ENCODE peak calls at places on chromosomes 5 and 9, in ten cellular contexts. N is mucosa of descending colon; O is IMR-90; I is adrenal gland; J is CD4-positive, CD25-positive, alpha-beta regulatory T cell; L is ascending aorta; B is mammary epithelial cell; M is thyroid gland; K is PC-9; E is CD8-positive, alpha-beta T cell. F is an unnamed sample. For H3K4me1, the result is how much of the 10 kb centered on the place peaks cover.

GRCh38 chr5:56816546-56817081 is 1.3 kb downstream of the MAP3K1 start:
- DNase-seq in N (peak), O (peak), I (peak), J (peak), L (no peak), B (peak), M (peak), K (peak), E (peak), F (peak)

GRCh38 chr9:123861086-123861707 is 68.7 kb downstream of the DENND1A start:
- DNase-seq in N (no peak), O (no peak), I (no peak), J (no peak), L (no peak), B (no peak), M (no peak), K (no peak), E (no peak), F (no peak)

GRCh38 chr5:102663771-102664530 is 91.2 kb upstream of the PAM start:
- DNase-seq in N (no peak), O (no peak), I (peak), J (no peak), L (no peak), B (peak), M (no peak), K (peak), E (no peak), F (no peak)

GRCh38 chr5:103037673-103038455 is 82.1 kb downstream of the GIN1 start:
- DNase-seq in N (no peak), O (peak), I (no peak), J (no peak), L (no peak), B (no peak), M (no peak), K (no peak), E (no peak), F (no peak)

GRCh38 chr5:90546216-90546837 is 12.3 kb upstream of the ADGRV1 start:
- DNase-seq in N (no peak), O (no peak), I (no peak), J (no peak), L (no peak), B (no peak), M (no peak), K (no peak), E (no peak), F (no peak)

GRCh38 chr5:17216974-17217325 is 481 bp upstream of the BASP1 start:
- DNase-seq in N (peak), O (peak), I (no peak), J (no peak), L (no peak), B (no peak), M (peak), K (no peak), E (no peak), F (peak)

GRCh38 chr5:100803391-100803790 is 99.7 kb downstream of the ST8SIA4 start:
- DNase-seq in N (no peak), O (peak), I (no peak), J (no peak), L (no peak), B (no peak), M (no peak), K (no peak), E (no peak), F (no peak)

GRCh38 chr5:162496080-162496808 is 428.7 kb downstream of the GABRG2 start:
- DNase-seq in N (no peak), O (no peak), I (no peak), J (no peak), L (no peak), B (no peak), M (no peak), K (no peak), E (no peak), F (no peak)

GRCh38 chr5:142014911-142015584 is 2.2 kb upstream of the GNPDA1 start:
- DNase-seq in N (peak), O (peak), I (no peak), J (peak), L (no peak), B (peak), M (no peak), K (peak), E (peak), F (no peak)

GRCh38 chr9:127049581-127049980 is 72.9 kb downstream of the ANGPTL2 start:
- DNase-seq in N (no peak), O (peak), I (no peak), J (no peak), L (no peak), B (no peak), M (no peak), K (no peak), E (no peak), F (no peak)

GRCh38 chr9:136789523-136789937 is 1.6 kb upstream of the TMEM141 start:
- DNase-seq in N (no peak), O (no peak), I (no peak), J (no peak), L (no peak), B (no peak), M (no peak), K (no peak), E (no peak), F (no peak)

GRCh38 chr9:109781541-109782197 is 1.7 kb downstream of the PALM2AKAP2 start:
- DNase-seq in N (no peak), O (peak), I (no peak), J (no peak), L (no peak), B (no peak), M (no peak), K (no peak), E (no peak), F (no peak)

GRCh38 chr5:170006016-170006415 is 25.7 kb upstream of the INSYN2B start:
- DNase-seq in N (no peak), O (no peak), I (no peak), J (no peak), L (no peak), B (no peak), M (no peak), K (no peak), E (no peak), F (no peak)

GRCh38 chr5:75054110-75054930 is 2.0 kb upstream of the GCNT4 start:
- DNase-seq in N (peak), O (peak), I (peak), J (no peak), L (no peak), B (no peak), M (peak), K (no peak), E (no peak), F (peak)

GRCh38 chr5:74667396-74667795 is 17.6 kb upstream of the HEXB start:
- DNase-seq in N (no peak), O (peak), I (no peak), J (no peak), L (no peak), B (no peak), M (no peak), K (no peak), E (no peak), F (peak)

GRCh38 chr5:53478411-53479044 is 1.9 kb upstream of the FST start:
- DNase-seq in N (peak), O (peak), I (peak), J (peak), L (no peak), B (peak), M (peak), K (peak), E (no peak), F (no peak)

GRCh38 chr5:134543820-134544692 is 18.6 kb downstream of the JADE2 start:
- DNase-seq in N (peak), O (no peak), I (no peak), J (no peak), L (no peak), B (no peak), M (no peak), K (no peak), E (no peak), F (no peak)

GRCh38 chr5:76372320-76373054 is 30.6 kb upstream of the IQGAP2 start:
- DNase-seq in N (no peak), O (peak), I (peak), J (no peak), L (no peak), B (peak), M (no peak), K (peak), E (no peak), F (no peak)

GRCh38 chr9:22452415-22453010 is 5.9 kb downstream of the DMRTA1 start:
- DNase-seq in N (peak), O (peak), I (peak), J (peak), L (no peak), B (no peak), M (peak), K (no peak), E (peak), F (no peak)
- H3K4me1 ChIP-seq in N (under half), O (under half), I (under half), J (under half), L (under half), B (under half), M (under half), K (under half), E (under half), F (under half)

GRCh38 chr9:14994738-14995137 is 84.5 kb upstream of the FREM1 start:
- DNase-seq in N (no peak), O (no peak), I (no peak), J (no peak), L (no peak), B (no peak), M (no peak), K (no peak), E (no peak), F (no peak)

GRCh38 chr9:14992025-14992424 is 81.8 kb upstream of the FREM1 start:
- DNase-seq in N (no peak), O (no peak), I (no peak), J (peak), L (no peak), B (no peak), M (no peak), K (peak), E (no peak), F (no peak)

GRCh38 chr9:14992516-14992915 is 82.3 kb upstream of the FREM1 start:
- DNase-seq in N (no peak), O (no peak), I (no peak), J (peak), L (no peak), B (no peak), M (no peak), K (no peak), E (no peak), F (no peak)

GRCh38 chr9:14993061-14993800 is 83.0 kb upstream of the FREM1 start:
- DNase-seq in N (peak), O (peak), I (peak), J (peak), L (no peak), B (peak), M (peak), K (peak), E (peak), F (peak)

GRCh38 chr9:14993891-14994554 is 83.8 kb upstream of the FREM1 start:
- DNase-seq in N (no peak), O (no peak), I (no peak), J (peak), L (no peak), B (no peak), M (no peak), K (no peak), E (no peak), F (no peak)
- H3K4me3 ChIP-seq in N (no peak), O (peak), I (no peak), J (peak), L (peak), B (no peak), M (no peak), K (peak), E (peak), F (peak)

GRCh38 chr5:78754655-78755054 is 106.1 kb upstream of the LHFPL2 start:
- DNase-seq in N (no peak), O (no peak), I (no peak), J (no peak), L (no peak), B (no peak), M (no peak), K (no peak), E (no peak), F (no peak)
- H3K4me1 ChIP-seq in N (under half), O (under half), I (under half), J (under half), L (under half), B (under half), M (under half), K (under half), E (under half), F (under half)

GRCh38 chr5:1279443-1280151 is 15.3 kb downstream of the TERT start:
- DNase-seq in N (peak), O (no peak), I (no peak), J (no peak), L (no peak), B (no peak), M (no peak), K (no peak), E (no peak), F (peak)
- H3K4me3 ChIP-seq in N (no peak), O (no peak), I (no peak), J (no peak), L (no peak), B (no peak), M (no peak), K (no peak), E (no peak), F (no peak)

GRCh38 chr9:87596862-87597261 is 99.2 kb downstream of the DAPK1 start:
- DNase-seq in N (no peak), O (no peak), I (peak), J (no peak), L (no peak), B (no peak), M (peak), K (no peak), E (no peak), F (peak)
- H3K4me1 ChIP-seq in N (under half), O (under half), I (under half), J (under half), L (under half), B (under half), M (half or more), K (half or more), E (under half), F (half or more)

GRCh38 chr5:158990979-158991378 is 108.7 kb downstream of the EBF1 start:
- DNase-seq in N (no peak), O (no peak), I (no peak), J (no peak), L (no peak), B (no peak), M (no peak), K (no peak), E (no peak), F (no peak)

GRCh38 chr5:158988987-158989624 is 110.6 kb downstream of the EBF1 start:
- DNase-seq in N (no peak), O (no peak), I (no peak), J (no peak), L (no peak), B (no peak), M (no peak), K (no peak), E (no peak), F (no peak)

GRCh38 chr5:158991391-158991790 is 108.3 kb downstream of the EBF1 start:
- DNase-seq in N (no peak), O (peak), I (no peak), J (no peak), L (no peak), B (no peak), M (no peak), K (no peak), E (no peak), F (no peak)

GRCh38 chr5:158995694-158996173 is 104.0 kb downstream of the EBF1 start:
- DNase-seq in N (no peak), O (no peak), I (no peak), J (no peak), L (no peak), B (no peak), M (no peak), K (no peak), E (no peak), F (no peak)

DNA sequence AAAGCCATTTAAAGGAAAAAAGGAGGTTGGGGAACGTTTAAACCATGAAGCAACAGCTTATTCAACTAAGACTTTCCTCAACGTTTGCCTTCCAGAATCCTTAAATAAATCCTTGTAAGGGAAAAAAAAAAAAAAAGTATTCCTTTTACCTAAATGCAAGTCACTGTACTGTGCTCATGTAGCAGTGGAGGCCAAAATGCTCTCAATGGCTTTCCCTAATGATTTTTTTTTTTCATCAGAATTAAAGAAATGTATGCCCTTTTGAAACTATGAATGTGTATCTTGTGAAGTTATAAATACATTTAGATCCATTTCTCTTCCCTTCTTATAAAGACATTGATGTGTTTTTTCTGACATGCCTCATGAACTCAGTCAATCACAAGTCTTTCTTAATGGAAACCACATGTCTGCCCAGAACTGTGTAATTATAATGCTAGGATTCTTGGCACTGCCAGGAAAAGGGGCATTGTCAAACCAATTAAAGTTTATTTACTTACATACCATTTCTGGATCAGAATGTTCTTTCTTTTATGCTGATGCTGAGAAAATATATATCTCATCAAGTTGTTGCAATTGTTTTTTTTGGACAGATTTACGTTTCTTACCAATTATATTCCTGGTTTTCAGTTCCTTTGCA is 107.5 kb downstream of the EBF1 start:
- DNase-seq in N (no peak), O (no peak), I (no peak), J (no peak), L (no peak), B (no peak), M (no peak), K (no peak), E (no peak), F (no peak)
- H3K4me3 ChIP-seq in N (no peak), O (no peak), I (no peak), J (no peak), L (no peak), B (no peak), M (no peak), K (no peak), E (no peak), F (no peak)

GRCh38 chr9:131668439-131669233 is 71.2 kb downstream of the RAPGEF1 start:
- DNase-seq in N (no peak), O (peak), I (no peak), J (peak), L (no peak), B (peak), M (peak), K (no peak), E (peak), F (peak)
- H3K4me1 ChIP-seq in N (under half), O (under half), I (under half), J (half or more), L (half or more), B (under half), M (under half), K (under half), E (half or more), F (half or more)

DNA sequence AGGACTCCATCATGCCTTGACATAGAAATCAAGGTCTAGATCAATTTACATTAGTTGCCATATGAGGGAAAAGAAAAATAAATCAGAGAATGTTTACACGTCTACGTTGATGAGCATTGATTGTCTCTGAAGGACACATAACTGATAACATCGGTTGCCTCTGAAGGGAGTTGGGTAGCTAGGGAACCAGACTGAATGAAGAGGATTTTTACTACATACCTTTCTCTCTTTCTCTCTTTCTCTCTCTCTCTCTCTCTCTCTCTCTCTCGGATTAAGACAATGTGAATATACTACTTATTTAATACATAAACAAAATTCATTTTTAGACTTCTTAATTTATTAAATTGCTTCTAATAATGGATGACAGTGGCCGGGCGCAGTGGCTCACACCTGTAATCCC is 118.4 kb upstream of the DAPK1 start:
- DNase-seq in N (no peak), O (no peak), I (no peak), J (no peak), L (no peak), B (no peak), M (no peak), K (no peak), E (no peak), F (no peak)
- H3K4me3 ChIP-seq in N (no peak), O (no peak), I (no peak), J (no peak), L (no peak), B (no peak), M (no peak), K (no peak), E (no peak), F (no peak)

GRCh38 chr5:34509392-34509791 is 146.7 kb upstream of the RAI14 start:
- DNase-seq in N (no peak), O (no peak), I (no peak), J (no peak), L (no peak), B (peak), M (no peak), K (peak), E (no peak), F (no peak)

GRCh38 chr5:34511063-34511462 is 145.1 kb upstream of the RAI14 start:
- DNase-seq in N (no peak), O (no peak), I (no peak), J (no peak), L (no peak), B (no peak), M (no peak), K (peak), E (no peak), F (no peak)

GRCh38 chr5:34511915-34512314 is 144.2 kb upstream of the RAI14 start:
- DNase-seq in N (no peak), O (no peak), I (no peak), J (no peak), L (no peak), B (no peak), M (no peak), K (no peak), E (no peak), F (no peak)

GRCh38 chr5:34510002-34510401 is 146.1 kb upstream of the RAI14 start:
- DNase-seq in N (no peak), O (no peak), I (no peak), J (no peak), L (no peak), B (no peak), M (no peak), K (no peak), E (no peak), F (no peak)

DNA sequence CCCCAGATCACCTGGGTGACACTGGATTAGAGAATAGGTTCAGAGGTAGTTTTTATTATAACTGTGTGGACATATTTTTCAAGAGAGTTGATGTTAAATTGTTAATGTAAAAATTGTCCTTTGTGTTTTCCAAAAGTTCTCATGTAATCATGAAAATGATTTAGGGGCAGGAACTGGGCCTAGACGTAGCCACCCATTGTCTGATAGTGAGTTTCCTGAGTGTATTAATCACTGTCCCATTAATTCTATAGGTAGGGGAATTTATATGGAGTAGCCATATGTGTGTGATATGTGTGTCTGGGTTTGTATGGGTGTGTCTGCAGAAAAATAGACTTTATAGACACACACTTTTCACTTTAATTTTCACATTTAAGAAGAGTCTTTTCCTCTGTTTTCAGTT is 144.6 kb upstream of the RAI14 start:
- DNase-seq in N (no peak), O (no peak), I (no peak), J (no peak), L (no peak), B (no peak), M (no peak), K (no peak), E (no peak), F (no peak)
- H3K4me1 ChIP-seq in N (under half), O (under half), I (under half), J (under half), L (under half), B (under half), M (under half), K (under half), E (under half), F (under half)